ENCODE peak calls at places on chromosome 1, in seven cellular contexts. G is fibroblast of lung; M is substantia nigra; Q is stimulated activated naive B cell treated with anti-CD40 and anti-IgM and Interleukin-4, amounts not matched to agents 10 μg/mL and 1 μg/mL and 100 μg/mL, for 72 hours; L is T-helper 1 cell; E is foreskin melanocyte; B is PC-9. H is an unnamed sample.

GRCh38 chr1:180908084-180908765 is 4.5 kb upstream of the KIAA1614 start:
- DNase-seq in G (no peak), M (no peak), Q (no peak), L (no peak), E (no peak), B (no peak), H (no peak)

GRCh38 chr1:91584866-91585265 is 84.2 kb downstream of the CDC7 start:
- DNase-seq in G (no peak), M (no peak), Q (no peak), L (no peak), E (no peak), B (no peak), H (no peak)

GRCh38 chr1:93701619-93702018 is 20.0 kb upstream of the BCAR3 start:
- DNase-seq in G (peak), M (no peak), Q (no peak), L (no peak), E (no peak), B (peak), H (peak)

GRCh38 chr1:201501812-201502510 is 5.0 kb downstream of the CSRP1 start:
- DNase-seq in G (no peak), M (no peak), Q (no peak), L (no peak), E (no peak), B (peak), H (no peak)

GRCh38 chr1:212229654-212230053 is 55.6 kb upstream of the PPP2R5A start:
- DNase-seq in G (peak), M (no peak), Q (no peak), L (no peak), E (no peak), B (no peak), H (no peak)

GRCh38 chr1:169550294-169550693 is 36.0 kb downstream of the F5 start:
- DNase-seq in G (peak), M (no peak), Q (no peak), L (no peak), E (peak), B (no peak), H (peak)

GRCh38 chr1:111471012-111471411 is 2.8 kb upstream of the C1orf162 start:
- DNase-seq in G (no peak), M (no peak), Q (peak), L (peak), E (no peak), B (no peak), H (no peak)

GRCh38 chr1:116731439-116731838 is 22.8 kb upstream of the CD2 start:
- DNase-seq in G (no peak), M (no peak), Q (no peak), L (no peak), E (no peak), B (no peak), H (no peak)

GRCh38 chr1:222040163-222040900 is 298.4 kb upstream of the DUSP10 start:
- DNase-seq in G (peak), M (no peak), Q (no peak), L (no peak), E (no peak), B (no peak), H (no peak)

GRCh38 chr1:4634793-4635406 is 19.5 kb upstream of the AJAP1 start:
- DNase-seq in G (no peak), M (no peak), Q (no peak), L (no peak), E (no peak), B (no peak), H (no peak)

GRCh38 chr1:23574265-23574754 is 15.0 kb upstream of the ID3 start:
- DNase-seq in G (no peak), M (no peak), Q (peak), L (no peak), E (no peak), B (peak), H (no peak)

GRCh38 chr1:175839678-175840669 is 96.6 kb upstream of the TNR start:
- DNase-seq in G (no peak), M (no peak), Q (no peak), L (no peak), E (no peak), B (no peak), H (peak)

GRCh38 chr1:218527737-218528136 is 182.6 kb downstream of the TGFB2 start:
- DNase-seq in G (peak), M (no peak), Q (no peak), L (no peak), E (no peak), B (no peak), H (no peak)

GRCh38 chr1:217135569-217135915 is 412.3 kb upstream of the ESRRG start:
- DNase-seq in G (peak), M (no peak), Q (no peak), L (no peak), E (no peak), B (no peak), H (peak)

GRCh38 chr1:84267476-84267875 is 34.0 kb upstream of the SAMD13 start:
- DNase-seq in G (no peak), M (no peak), Q (no peak), L (no peak), E (peak), B (no peak), H (no peak)

GRCh38 chr1:43711524-43712386 is 4.4 kb downstream of the ST3GAL3 start:
- DNase-seq in G (peak), M (no peak), Q (no peak), L (no peak), E (peak), B (peak), H (peak)

GRCh38 chr1:55588300-55588699 is 373.1 kb upstream of the USP24 start:
- DNase-seq in G (no peak), M (no peak), Q (no peak), L (no peak), E (no peak), B (no peak), H (no peak)

GRCh38 chr1:27318137-27318536 is 3.8 kb upstream of the TMEM222 start:
- DNase-seq in G (no peak), M (no peak), Q (no peak), L (no peak), E (no peak), B (no peak), H (no peak)

GRCh38 chr1:187096689-187097088 is 267.9 kb downstream of the PLA2G4A start:
- DNase-seq in G (no peak), M (no peak), Q (no peak), L (no peak), E (no peak), B (no peak), H (no peak)

GRCh38 chr1:13492711-13493110 is 21.1 kb downstream of the LRRC38 start:
- DNase-seq in G (no peak), M (no peak), Q (no peak), L (no peak), E (no peak), B (no peak), H (no peak)

GRCh38 chr1:3419415-3420204 is 34.9 kb upstream of the ARHGEF16 start:
- DNase-seq in G (no peak), M (no peak), Q (no peak), L (no peak), E (no peak), B (no peak), H (no peak)

GRCh38 chr1:1627842-1628655 is 3.9 kb upstream of the MMP23B start:
- DNase-seq in G (no peak), M (no peak), Q (no peak), L (no peak), E (no peak), B (no peak), H (no peak)

GRCh38 chr1:26758358-26758757 is 29.4 kb upstream of the PIGV start:
- DNase-seq in G (no peak), M (no peak), Q (no peak), L (no peak), E (no peak), B (no peak), H (no peak)

GRCh38 chr1:12405325-12406217 is 175.7 kb downstream of the VPS13D start:
- DNase-seq in G (peak), M (no peak), Q (no peak), L (no peak), E (peak), B (no peak), H (peak)

GRCh38 chr1:156410238-156410637 is 41.2 kb downstream of the RHBG start:
- DNase-seq in G (no peak), M (no peak), Q (no peak), L (no peak), E (no peak), B (no peak), H (no peak)

GRCh38 chr1:23051510-23051909 is 32.2 kb downstream of the KDM1A start:
- DNase-seq in G (no peak), M (no peak), Q (no peak), L (no peak), E (no peak), B (no peak), H (no peak)

GRCh38 chr1:53025034-53025777 is 36.8 kb upstream of the PODN start:
- DNase-seq in G (peak), M (no peak), Q (no peak), L (no peak), E (peak), B (peak), H (peak)

GRCh38 chr1:33219886-33220661 is 36.2 kb upstream of the ZNF362 start:
- DNase-seq in G (peak), M (no peak), Q (no peak), L (no peak), E (peak), B (peak), H (peak)

GRCh38 chr1:59013276-59013927 is 229.6 kb upstream of the JUN start:
- DNase-seq in G (peak), M (no peak), Q (peak), L (no peak), E (no peak), B (no peak), H (no peak)

GRCh38 chr1:81220614-81221071 is 580.1 kb upstream of the ADGRL2 start:
- DNase-seq in G (no peak), M (no peak), Q (no peak), L (no peak), E (no peak), B (no peak), H (no peak)

GRCh38 chr1:42845866-42846256 is 552 bp upstream of the ZNF691 start:
- DNase-seq in G (no peak), M (no peak), Q (no peak), L (no peak), E (no peak), B (no peak), H (no peak)